ENCODE peak calls at places on chromosomes 7 and 10, in four cellular contexts. I, L, E and H are unnamed samples.

GRCh38 chr10:96619120-96619519 is 32.3 kb upstream of the TM9SF3 start:
- DNase-seq in I (no peak), L (no peak), E (no peak), H (no peak)

GRCh38 chr10:1544209-1544673 is 193.1 kb downstream of the ADARB2 start:
- DNase-seq in I (no peak), L (no peak), E (no peak), H (no peak)

GRCh38 chr7:151059362-151060112 is at the start of gene SLC4A2:
- DNase-seq in I (peak), L (no peak), E (peak), H (no peak)

GRCh38 chr10:24223953-24224352 is 15.0 kb downstream of the KIAA1217 start:
- DNase-seq in I (no peak), L (no peak), E (no peak), H (no peak)

GRCh38 chr10:30373596-30374327 is 24.7 kb upstream of the MTPAP start:
- DNase-seq in I (no peak), L (no peak), E (no peak), H (no peak)

GRCh38 chr10:133058267-133059092 is 29.2 kb upstream of the ADGRA1 start:
- DNase-seq in I (no peak), L (no peak), E (no peak), H (no peak)

GRCh38 chr7:120609136-120609753 is 248.7 kb downstream of the TSPAN12 start:
- DNase-seq in I (no peak), L (no peak), E (no peak), H (no peak)

GRCh38 chr10:75400769-75401568 is 595 bp downstream of the ZNF503 start:
- DNase-seq in I (peak), L (no peak), E (no peak), H (no peak)

GRCh38 chr7:70775570-70776156 is 356.3 kb upstream of the GALNT17 start:
- DNase-seq in I (no peak), L (peak), E (no peak), H (peak)

GRCh38 chr10:77390481-77390891 is 247.1 kb downstream of the KCNMA1 start:
- DNase-seq in I (no peak), L (no peak), E (no peak), H (no peak)

GRCh38 chr7:142420554-142421362 is 162.9 kb upstream of the PRSS58 start:
- DNase-seq in I (no peak), L (no peak), E (peak), H (no peak)

GRCh38 chr10:126576336-126576735 is 94.2 kb downstream of the C10orf90 start:
- DNase-seq in I (no peak), L (no peak), E (no peak), H (no peak)

GRCh38 chr7:76216683-76217082 is 15.0 kb downstream of the SRRM3 start:
- DNase-seq in I (no peak), L (no peak), E (no peak), H (no peak)

GRCh38 chr10:5589963-5590511 is 65.3 kb downstream of the CALML3 start:
- DNase-seq in I (no peak), L (no peak), E (no peak), H (no peak)

GRCh38 chr10:30791197-30791611 is 161.7 kb upstream of the LYZL2 start:
- DNase-seq in I (no peak), L (no peak), E (no peak), H (no peak)

GRCh38 chr7:30852744-30853288 is 58.8 kb upstream of the AQP1 start:
- DNase-seq in I (no peak), L (no peak), E (no peak), H (no peak)

DNA sequence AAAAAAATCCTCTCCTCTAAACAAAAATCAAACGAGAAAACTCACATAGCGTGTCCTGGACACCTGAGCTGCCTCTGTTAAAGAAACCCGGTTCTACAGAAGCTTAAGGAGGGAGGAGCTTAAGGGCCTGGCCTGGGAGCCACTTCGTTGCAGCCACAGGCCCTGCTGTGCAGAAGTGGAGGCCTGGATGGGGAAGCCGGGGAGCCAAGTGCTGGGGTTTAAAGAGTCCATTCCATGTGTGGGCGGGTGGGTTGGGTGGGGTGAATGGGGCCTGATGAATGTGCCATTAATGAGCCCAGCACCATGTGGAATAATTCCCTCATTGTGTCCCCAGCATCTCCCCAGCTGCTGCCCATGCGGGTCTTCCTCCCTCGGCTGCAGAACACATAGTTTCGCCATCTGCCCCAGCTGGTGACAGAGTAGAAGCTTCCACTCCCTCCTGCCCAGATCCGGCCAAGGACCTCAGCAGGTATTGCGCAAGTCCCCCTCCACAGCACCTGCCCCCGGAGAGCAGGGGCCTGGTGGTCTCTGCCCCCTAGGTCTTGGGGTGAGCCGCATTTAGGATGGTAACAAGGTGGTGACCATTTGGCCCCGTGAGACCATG is 127.8 kb upstream of the BTBD16 start:
- DNase-seq in I (no peak), L (no peak), E (no peak), H (no peak)
- TF ChIP-seq SUZ12 in I (no peak), L (no peak), E (no peak), H (no peak)

GRCh38 chr10:44972874-44973306 is 5.7 kb downstream of the DEPP1 start:
- DNase-seq in I (no peak), L (no peak), E (no peak), H (no peak)
- TF ChIP-seq ZNF274 in I (no peak), L (no peak), E (no peak), H (no peak)

GRCh38 chr7:5232485-5232837 is 42.4 kb downstream of the WIPI2 start:
- DNase-seq in I (no peak), L (no peak), E (no peak), H (no peak)

GRCh38 chr7:5232874-5233273 is 42.8 kb downstream of the WIPI2 start:
- DNase-seq in I (no peak), L (no peak), E (no peak), H (no peak)

GRCh38 chr7:5230272-5231067 is 40.4 kb downstream of the WIPI2 start:
- DNase-seq in I (no peak), L (no peak), E (no peak), H (no peak)

GRCh38 chr7:5231116-5231515 is 41.1 kb downstream of the WIPI2 start:
- DNase-seq in I (no peak), L (peak), E (no peak), H (no peak)

GRCh38 chr7:5231811-5232484 is 41.9 kb downstream of the WIPI2 start:
- DNase-seq in I (no peak), L (peak), E (no peak), H (no peak)
- TF ChIP-seq SUZ12 in I (no peak), L (no peak), E (no peak), H (no peak)

GRCh38 chr7:37818023-37818422 is 30.4 kb upstream of the NME8 start:
- DNase-seq in I (no peak), L (no peak), E (no peak), H (no peak)
- TF ChIP-seq ZNF274 in I (no peak), L (no peak), E (no peak), H (no peak)

DNA sequence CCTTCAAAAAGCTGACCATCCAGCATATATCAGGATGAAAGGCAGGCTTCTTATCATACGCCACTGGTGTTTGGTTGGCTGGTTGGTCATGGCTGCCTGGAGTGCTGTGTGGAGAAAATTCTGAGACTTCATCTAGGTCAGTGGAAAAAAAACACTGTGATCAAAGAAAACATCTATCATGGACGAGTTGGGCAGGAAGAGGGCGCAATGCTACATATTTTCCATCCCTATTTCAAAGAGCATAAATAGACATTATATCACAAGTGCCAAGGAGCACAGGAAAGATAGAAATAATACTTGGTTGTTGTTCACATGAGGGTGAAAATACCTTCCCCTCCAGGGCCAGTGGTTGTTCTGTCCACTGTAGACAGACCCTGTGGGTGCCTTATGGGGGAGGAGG is 128.4 kb upstream of the PLPP4 start:
- DNase-seq in I (no peak), L (no peak), E (no peak), H (no peak)
- TF ChIP-seq SUZ12 in I (no peak), L (no peak), E (no peak), H (no peak)

DNA sequence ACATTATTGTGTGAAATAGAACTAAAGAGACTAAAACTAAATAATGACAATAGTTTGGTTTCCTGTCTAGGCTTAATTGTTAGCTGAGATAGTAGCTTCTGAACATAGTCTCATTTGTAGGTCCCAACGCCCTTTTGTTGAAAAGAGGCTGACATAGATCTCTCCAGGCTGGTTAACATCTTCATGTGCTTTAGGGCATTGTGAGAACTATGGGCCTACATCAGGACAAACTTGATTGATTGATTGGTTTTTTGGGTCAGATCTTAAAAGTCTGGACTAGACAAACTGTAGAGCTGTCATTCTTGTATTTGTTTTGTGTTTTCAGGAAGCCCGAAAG is 869 bp downstream of the CHCHD1 start:
- DNase-seq in I (no peak), L (no peak), E (no peak), H (no peak)
- TF ChIP-seq ZNF274 in I (no peak), L (no peak), E (no peak), H (no peak)